ENCODE peak calls at places on chromosomes 16 and 17, in seven cellular contexts. One of them, this sample, is unnamed.

GRCh38 chr16:78791926-78792325 is 692.5 kb downstream of the WWOX start:
- DNase-seq in NCI-H1105 treated with DMSO at 0.1 percent for 48 hours: no peak
- DNase-seq in stimulated activated CD8-positive, alpha-beta memory T cell treated with anti-CD3 and anti-CD28 coated beads, Interleukin-4, amount 100 ng/mL, for 1 hour: no peak
- DNase-seq in heart left ventricle: no peak
- DNase-seq in fibroblast of gingiva: no peak
- DNase-seq in bronchial epithelial cell: no peak
- DNase-seq in activated CD8-positive, alpha-beta T cell treated with anti-CD3 and anti-CD28 coated beads for 36 hours: no peak
- DNase-seq in this sample: no peak

GRCh38 chr17:2705263-2705662 is 6.3 kb downstream of the CLUH start:
- DNase-seq in NCI-H1105 treated with DMSO at 0.1 percent for 48 hours: no peak
- DNase-seq in stimulated activated CD8-positive, alpha-beta memory T cell treated with anti-CD3 and anti-CD28 coated beads, Interleukin-4, amount 100 ng/mL, for 1 hour: no peak
- DNase-seq in heart left ventricle: no peak
- DNase-seq in fibroblast of gingiva: peak; percentile 24
- DNase-seq in bronchial epithelial cell: no peak
- DNase-seq in activated CD8-positive, alpha-beta T cell treated with anti-CD3 and anti-CD28 coated beads for 36 hours: no peak
- DNase-seq in this sample: no peak

GRCh38 chr17:62994931-62995330 is 28.9 kb downstream of the TANC2 start:
- DNase-seq in NCI-H1105 treated with DMSO at 0.1 percent for 48 hours: no peak
- DNase-seq in stimulated activated CD8-positive, alpha-beta memory T cell treated with anti-CD3 and anti-CD28 coated beads, Interleukin-4, amount 100 ng/mL, for 1 hour: no peak
- DNase-seq in heart left ventricle: no peak
- DNase-seq in fibroblast of gingiva: no peak
- DNase-seq in bronchial epithelial cell: peak; percentile 27
- DNase-seq in activated CD8-positive, alpha-beta T cell treated with anti-CD3 and anti-CD28 coated beads for 36 hours: no peak
- DNase-seq in this sample: no peak

GRCh38 chr16:3643095-3643730 is 11.3 kb upstream of the DNASE1 start:
- DNase-seq in NCI-H1105 treated with DMSO at 0.1 percent for 48 hours: no peak
- DNase-seq in stimulated activated CD8-positive, alpha-beta memory T cell treated with anti-CD3 and anti-CD28 coated beads, Interleukin-4, amount 100 ng/mL, for 1 hour: no peak
- DNase-seq in heart left ventricle: no peak
- DNase-seq in fibroblast of gingiva: no peak
- DNase-seq in bronchial epithelial cell: no peak
- DNase-seq in activated CD8-positive, alpha-beta T cell treated with anti-CD3 and anti-CD28 coated beads for 36 hours: no peak
- DNase-seq in this sample: no peak

GRCh38 chr17:37847811-37848331 is 76.3 kb upstream of the TBC1D3K start:
- DNase-seq in NCI-H1105 treated with DMSO at 0.1 percent for 48 hours: no peak
- DNase-seq in stimulated activated CD8-positive, alpha-beta memory T cell treated with anti-CD3 and anti-CD28 coated beads, Interleukin-4, amount 100 ng/mL, for 1 hour: no peak
- DNase-seq in heart left ventricle: no peak
- DNase-seq in fibroblast of gingiva: no peak
- DNase-seq in bronchial epithelial cell: no peak
- DNase-seq in activated CD8-positive, alpha-beta T cell treated with anti-CD3 and anti-CD28 coated beads for 36 hours: peak; percentile 25
- DNase-seq in this sample: no peak

GRCh38 chr16:84559311-84559932 is 55.0 kb upstream of the MEAK7 start:
- DNase-seq in NCI-H1105 treated with DMSO at 0.1 percent for 48 hours: peak; percentile 24
- DNase-seq in stimulated activated CD8-positive, alpha-beta memory T cell treated with anti-CD3 and anti-CD28 coated beads, Interleukin-4, amount 100 ng/mL, for 1 hour: no peak
- DNase-seq in heart left ventricle: no peak
- DNase-seq in fibroblast of gingiva: no peak
- DNase-seq in bronchial epithelial cell: no peak
- DNase-seq in activated CD8-positive, alpha-beta T cell treated with anti-CD3 and anti-CD28 coated beads for 36 hours: no peak
- DNase-seq in this sample: no peak

GRCh38 chr17:14205992-14206461 is 30.6 kb downstream of the CDRT15 start:
- DNase-seq in NCI-H1105 treated with DMSO at 0.1 percent for 48 hours: peak; percentile 76
- DNase-seq in stimulated activated CD8-positive, alpha-beta memory T cell treated with anti-CD3 and anti-CD28 coated beads, Interleukin-4, amount 100 ng/mL, for 1 hour: peak; percentile 63
- DNase-seq in heart left ventricle: peak; percentile 83
- DNase-seq in fibroblast of gingiva: no peak
- DNase-seq in bronchial epithelial cell: peak; percentile 95
- DNase-seq in activated CD8-positive, alpha-beta T cell treated with anti-CD3 and anti-CD28 coated beads for 36 hours: peak; percentile 72
- DNase-seq in this sample: peak; percentile 94

GRCh38 chr16:3212006-3212405 is 23.0 kb downstream of the ZNF200 start:
- DNase-seq in NCI-H1105 treated with DMSO at 0.1 percent for 48 hours: no peak
- DNase-seq in stimulated activated CD8-positive, alpha-beta memory T cell treated with anti-CD3 and anti-CD28 coated beads, Interleukin-4, amount 100 ng/mL, for 1 hour: no peak
- DNase-seq in heart left ventricle: no peak
- DNase-seq in fibroblast of gingiva: no peak
- DNase-seq in bronchial epithelial cell: no peak
- DNase-seq in activated CD8-positive, alpha-beta T cell treated with anti-CD3 and anti-CD28 coated beads for 36 hours: no peak
- DNase-seq in this sample: no peak

GRCh38 chr17:27879987-27880608 is 13.1 kb downstream of the LYRM9 start:
- DNase-seq in NCI-H1105 treated with DMSO at 0.1 percent for 48 hours: peak; percentile 62
- DNase-seq in stimulated activated CD8-positive, alpha-beta memory T cell treated with anti-CD3 and anti-CD28 coated beads, Interleukin-4, amount 100 ng/mL, for 1 hour: peak; percentile 35
- DNase-seq in heart left ventricle: peak; percentile 74
- DNase-seq in fibroblast of gingiva: peak; percentile 38
- DNase-seq in bronchial epithelial cell: peak; percentile 44
- DNase-seq in activated CD8-positive, alpha-beta T cell treated with anti-CD3 and anti-CD28 coated beads for 36 hours: peak; percentile 83
- DNase-seq in this sample: peak; percentile 72

GRCh38 chr17:40314557-40314953 is 5.6 kb downstream of the RARA start:
- DNase-seq in NCI-H1105 treated with DMSO at 0.1 percent for 48 hours: peak; percentile 85
- DNase-seq in stimulated activated CD8-positive, alpha-beta memory T cell treated with anti-CD3 and anti-CD28 coated beads, Interleukin-4, amount 100 ng/mL, for 1 hour: peak; percentile 88
- DNase-seq in heart left ventricle: peak; percentile 86
- DNase-seq in fibroblast of gingiva: peak; percentile 84
- DNase-seq in bronchial epithelial cell: peak; percentile 95
- DNase-seq in activated CD8-positive, alpha-beta T cell treated with anti-CD3 and anti-CD28 coated beads for 36 hours: peak; percentile 96
- DNase-seq in this sample: peak; percentile 94

GRCh38 chr17:55990332-55991006 is 162.8 kb upstream of the ANKFN1 start:
- DNase-seq in NCI-H1105 treated with DMSO at 0.1 percent for 48 hours: no peak
- DNase-seq in stimulated activated CD8-positive, alpha-beta memory T cell treated with anti-CD3 and anti-CD28 coated beads, Interleukin-4, amount 100 ng/mL, for 1 hour: no peak
- DNase-seq in heart left ventricle: no peak
- DNase-seq in fibroblast of gingiva: no peak
- DNase-seq in bronchial epithelial cell: no peak
- DNase-seq in activated CD8-positive, alpha-beta T cell treated with anti-CD3 and anti-CD28 coated beads for 36 hours: no peak
- DNase-seq in this sample: no peak

GRCh38 chr16:14307623-14308356 is 236.7 kb downstream of the MRTFB start:
- DNase-seq in NCI-H1105 treated with DMSO at 0.1 percent for 48 hours: no peak
- DNase-seq in stimulated activated CD8-positive, alpha-beta memory T cell treated with anti-CD3 and anti-CD28 coated beads, Interleukin-4, amount 100 ng/mL, for 1 hour: no peak
- DNase-seq in heart left ventricle: no peak
- DNase-seq in fibroblast of gingiva: peak; percentile 65
- DNase-seq in bronchial epithelial cell: peak; percentile 28
- DNase-seq in activated CD8-positive, alpha-beta T cell treated with anti-CD3 and anti-CD28 coated beads for 36 hours: no peak
- DNase-seq in this sample: no peak

GRCh38 chr16:55257971-55258613 is 65.9 kb upstream of the IRX6 start:
- DNase-seq in NCI-H1105 treated with DMSO at 0.1 percent for 48 hours: no peak
- DNase-seq in stimulated activated CD8-positive, alpha-beta memory T cell treated with anti-CD3 and anti-CD28 coated beads, Interleukin-4, amount 100 ng/mL, for 1 hour: peak; percentile 2
- DNase-seq in heart left ventricle: peak; percentile 35
- DNase-seq in fibroblast of gingiva: peak; percentile 68
- DNase-seq in bronchial epithelial cell: peak; percentile 57
- DNase-seq in activated CD8-positive, alpha-beta T cell treated with anti-CD3 and anti-CD28 coated beads for 36 hours: peak; percentile 70
- DNase-seq in this sample: no peak

GRCh38 chr17:48491527-48492273 is 39.1 kb downstream of the HOXB1 start:
- DNase-seq in NCI-H1105 treated with DMSO at 0.1 percent for 48 hours: no peak
- DNase-seq in stimulated activated CD8-positive, alpha-beta memory T cell treated with anti-CD3 and anti-CD28 coated beads, Interleukin-4, amount 100 ng/mL, for 1 hour: no peak
- DNase-seq in heart left ventricle: no peak
- DNase-seq in fibroblast of gingiva: no peak
- DNase-seq in bronchial epithelial cell: no peak
- DNase-seq in activated CD8-positive, alpha-beta T cell treated with anti-CD3 and anti-CD28 coated beads for 36 hours: peak; percentile 16
- DNase-seq in this sample: no peak

GRCh38 chr17:78164748-78165607 is 3.4 kb upstream of the SYNGR2 start:
- DNase-seq in NCI-H1105 treated with DMSO at 0.1 percent for 48 hours: no peak
- DNase-seq in stimulated activated CD8-positive, alpha-beta memory T cell treated with anti-CD3 and anti-CD28 coated beads, Interleukin-4, amount 100 ng/mL, for 1 hour: no peak
- DNase-seq in heart left ventricle: no peak
- DNase-seq in fibroblast of gingiva: no peak
- DNase-seq in bronchial epithelial cell: no peak
- DNase-seq in activated CD8-positive, alpha-beta T cell treated with anti-CD3 and anti-CD28 coated beads for 36 hours: no peak
- DNase-seq in this sample: no peak

GRCh38 chr16:56728027-56728426 is 1.9 kb upstream of the NUP93 start:
- DNase-seq in NCI-H1105 treated with DMSO at 0.1 percent for 48 hours: no peak
- DNase-seq in stimulated activated CD8-positive, alpha-beta memory T cell treated with anti-CD3 and anti-CD28 coated beads, Interleukin-4, amount 100 ng/mL, for 1 hour: no peak
- DNase-seq in heart left ventricle: no peak
- DNase-seq in fibroblast of gingiva: no peak
- DNase-seq in bronchial epithelial cell: no peak
- DNase-seq in activated CD8-positive, alpha-beta T cell treated with anti-CD3 and anti-CD28 coated beads for 36 hours: no peak
- DNase-seq in this sample: no peak

GRCh38 chr17:7842380-7842949 is 8.4 kb downstream of the KDM6B start:
- DNase-seq in NCI-H1105 treated with DMSO at 0.1 percent for 48 hours: peak; percentile 77
- DNase-seq in stimulated activated CD8-positive, alpha-beta memory T cell treated with anti-CD3 and anti-CD28 coated beads, Interleukin-4, amount 100 ng/mL, for 1 hour: peak; percentile 92
- DNase-seq in heart left ventricle: peak; percentile 78
- DNase-seq in fibroblast of gingiva: peak; percentile 67
- DNase-seq in bronchial epithelial cell: peak; percentile 93
- DNase-seq in activated CD8-positive, alpha-beta T cell treated with anti-CD3 and anti-CD28 coated beads for 36 hours: peak; percentile 98
- DNase-seq in this sample: peak; percentile 47

GRCh38 chr17:17044846-17045561 is 2.7 kb downstream of the MPRIP start:
- DNase-seq in NCI-H1105 treated with DMSO at 0.1 percent for 48 hours: no peak
- DNase-seq in stimulated activated CD8-positive, alpha-beta memory T cell treated with anti-CD3 and anti-CD28 coated beads, Interleukin-4, amount 100 ng/mL, for 1 hour: no peak
- DNase-seq in heart left ventricle: peak; percentile 82
- DNase-seq in fibroblast of gingiva: peak; percentile 49
- DNase-seq in bronchial epithelial cell: peak; percentile 27
- DNase-seq in activated CD8-positive, alpha-beta T cell treated with anti-CD3 and anti-CD28 coated beads for 36 hours: peak; percentile 17
- DNase-seq in this sample: no peak

GRCh38 chr17:70829876-70830275 is 660.5 kb downstream of the KCNJ2 start:
- DNase-seq in NCI-H1105 treated with DMSO at 0.1 percent for 48 hours: no peak
- DNase-seq in stimulated activated CD8-positive, alpha-beta memory T cell treated with anti-CD3 and anti-CD28 coated beads, Interleukin-4, amount 100 ng/mL, for 1 hour: no peak
- DNase-seq in heart left ventricle: no peak
- DNase-seq in fibroblast of gingiva: no peak
- DNase-seq in bronchial epithelial cell: peak; percentile 32
- DNase-seq in activated CD8-positive, alpha-beta T cell treated with anti-CD3 and anti-CD28 coated beads for 36 hours: no peak
- DNase-seq in this sample: no peak

GRCh38 chr16:89168381-89169189 is 3.0 kb upstream of the CDH15 start:
- DNase-seq in NCI-H1105 treated with DMSO at 0.1 percent for 48 hours: no peak
- DNase-seq in stimulated activated CD8-positive, alpha-beta memory T cell treated with anti-CD3 and anti-CD28 coated beads, Interleukin-4, amount 100 ng/mL, for 1 hour: no peak
- DNase-seq in heart left ventricle: no peak
- DNase-seq in fibroblast of gingiva: no peak
- DNase-seq in bronchial epithelial cell: no peak
- DNase-seq in activated CD8-positive, alpha-beta T cell treated with anti-CD3 and anti-CD28 coated beads for 36 hours: no peak
- DNase-seq in this sample: no peak

GRCh38 chr16:2032285-2033056 is 5.8 kb downstream of the NHERF2 start:
- DNase-seq in NCI-H1105 treated with DMSO at 0.1 percent for 48 hours: no peak
- DNase-seq in stimulated activated CD8-positive, alpha-beta memory T cell treated with anti-CD3 and anti-CD28 coated beads, Interleukin-4, amount 100 ng/mL, for 1 hour: no peak
- DNase-seq in heart left ventricle: peak; percentile 60
- DNase-seq in fibroblast of gingiva: peak; percentile 36
- DNase-seq in bronchial epithelial cell: no peak
- DNase-seq in activated CD8-positive, alpha-beta T cell treated with anti-CD3 and anti-CD28 coated beads for 36 hours: no peak
- DNase-seq in this sample: no peak

GRCh38 chr16:19717319-19717718 is 708 bp downstream of the KNOP1 start:
- DNase-seq in NCI-H1105 treated with DMSO at 0.1 percent for 48 hours: no peak
- DNase-seq in stimulated activated CD8-positive, alpha-beta memory T cell treated with anti-CD3 and anti-CD28 coated beads, Interleukin-4, amount 100 ng/mL, for 1 hour: no peak
- DNase-seq in heart left ventricle: no peak
- DNase-seq in fibroblast of gingiva: no peak
- DNase-seq in bronchial epithelial cell: no peak
- DNase-seq in activated CD8-positive, alpha-beta T cell treated with anti-CD3 and anti-CD28 coated beads for 36 hours: no peak
- DNase-seq in this sample: no peak

GRCh38 chr17:48058393-48059124 is 10.4 kb downstream of the NFE2L1 start:
- DNase-seq in NCI-H1105 treated with DMSO at 0.1 percent for 48 hours: no peak
- DNase-seq in stimulated activated CD8-positive, alpha-beta memory T cell treated with anti-CD3 and anti-CD28 coated beads, Interleukin-4, amount 100 ng/mL, for 1 hour: no peak
- DNase-seq in heart left ventricle: no peak
- DNase-seq in fibroblast of gingiva: no peak
- DNase-seq in bronchial epithelial cell: no peak
- DNase-seq in activated CD8-positive, alpha-beta T cell treated with anti-CD3 and anti-CD28 coated beads for 36 hours: no peak
- DNase-seq in this sample: no peak

GRCh38 chr16:47507701-47508100 is 46.6 kb downstream of the PHKB start:
- DNase-seq in NCI-H1105 treated with DMSO at 0.1 percent for 48 hours: no peak
- DNase-seq in stimulated activated CD8-positive, alpha-beta memory T cell treated with anti-CD3 and anti-CD28 coated beads, Interleukin-4, amount 100 ng/mL, for 1 hour: no peak
- DNase-seq in heart left ventricle: no peak
- DNase-seq in fibroblast of gingiva: no peak
- DNase-seq in bronchial epithelial cell: peak; percentile 17
- DNase-seq in activated CD8-positive, alpha-beta T cell treated with anti-CD3 and anti-CD28 coated beads for 36 hours: no peak
- DNase-seq in this sample: no peak

GRCh38 chr17:17258998-17259397 is 22.0 kb upstream of the FLCN start:
- DNase-seq in NCI-H1105 treated with DMSO at 0.1 percent for 48 hours: no peak
- DNase-seq in stimulated activated CD8-positive, alpha-beta memory T cell treated with anti-CD3 and anti-CD28 coated beads, Interleukin-4, amount 100 ng/mL, for 1 hour: no peak
- DNase-seq in heart left ventricle: no peak
- DNase-seq in fibroblast of gingiva: no peak
- DNase-seq in bronchial epithelial cell: no peak
- DNase-seq in activated CD8-positive, alpha-beta T cell treated with anti-CD3 and anti-CD28 coated beads for 36 hours: no peak
- DNase-seq in this sample: no peak

GRCh38 chr16:49558451-49558850 is 184.8 kb downstream of the C16orf78 start:
- DNase-seq in NCI-H1105 treated with DMSO at 0.1 percent for 48 hours: no peak
- DNase-seq in stimulated activated CD8-positive, alpha-beta memory T cell treated with anti-CD3 and anti-CD28 coated beads, Interleukin-4, amount 100 ng/mL, for 1 hour: no peak
- DNase-seq in heart left ventricle: no peak
- DNase-seq in fibroblast of gingiva: no peak
- DNase-seq in bronchial epithelial cell: no peak
- DNase-seq in activated CD8-positive, alpha-beta T cell treated with anti-CD3 and anti-CD28 coated beads for 36 hours: no peak
- DNase-seq in this sample: no peak

GRCh38 chr17:45366049-45366448 is 49.2 kb upstream of the MAP3K14 start:
- DNase-seq in NCI-H1105 treated with DMSO at 0.1 percent for 48 hours: no peak
- DNase-seq in stimulated activated CD8-positive, alpha-beta memory T cell treated with anti-CD3 and anti-CD28 coated beads, Interleukin-4, amount 100 ng/mL, for 1 hour: no peak
- DNase-seq in heart left ventricle: no peak
- DNase-seq in fibroblast of gingiva: no peak
- DNase-seq in bronchial epithelial cell: no peak
- DNase-seq in activated CD8-positive, alpha-beta T cell treated with anti-CD3 and anti-CD28 coated beads for 36 hours: no peak
- DNase-seq in this sample: no peak

GRCh38 chr17:37025241-37025640 is 76.5 kb downstream of the AATF start:
- DNase-seq in NCI-H1105 treated with DMSO at 0.1 percent for 48 hours: no peak
- DNase-seq in stimulated activated CD8-positive, alpha-beta memory T cell treated with anti-CD3 and anti-CD28 coated beads, Interleukin-4, amount 100 ng/mL, for 1 hour: no peak
- DNase-seq in heart left ventricle: no peak
- DNase-seq in fibroblast of gingiva: no peak
- DNase-seq in bronchial epithelial cell: no peak
- DNase-seq in activated CD8-positive, alpha-beta T cell treated with anti-CD3 and anti-CD28 coated beads for 36 hours: no peak
- DNase-seq in this sample: no peak

GRCh38 chr17:9729034-9729650 is 62.2 kb downstream of the DHRS7C start:
- DNase-seq in NCI-H1105 treated with DMSO at 0.1 percent for 48 hours: peak; percentile 53
- DNase-seq in stimulated activated CD8-positive, alpha-beta memory T cell treated with anti-CD3 and anti-CD28 coated beads, Interleukin-4, amount 100 ng/mL, for 1 hour: no peak
- DNase-seq in heart left ventricle: no peak
- DNase-seq in fibroblast of gingiva: peak; percentile 6
- DNase-seq in bronchial epithelial cell: peak; percentile 59
- DNase-seq in activated CD8-positive, alpha-beta T cell treated with anti-CD3 and anti-CD28 coated beads for 36 hours: peak; percentile 9
- DNase-seq in this sample: peak; percentile 28

GRCh38 chr16:85546585-85547447 is 66.3 kb upstream of the GSE1 start:
- DNase-seq in NCI-H1105 treated with DMSO at 0.1 percent for 48 hours: no peak
- DNase-seq in stimulated activated CD8-positive, alpha-beta memory T cell treated with anti-CD3 and anti-CD28 coated beads, Interleukin-4, amount 100 ng/mL, for 1 hour: no peak
- DNase-seq in heart left ventricle: no peak
- DNase-seq in fibroblast of gingiva: no peak
- DNase-seq in bronchial epithelial cell: no peak
- DNase-seq in activated CD8-positive, alpha-beta T cell treated with anti-CD3 and anti-CD28 coated beads for 36 hours: no peak
- DNase-seq in this sample: no peak

GRCh38 chr17:33229028-33229427 is 64.1 kb downstream of the ASIC2 start:
- DNase-seq in NCI-H1105 treated with DMSO at 0.1 percent for 48 hours: no peak
- DNase-seq in stimulated activated CD8-positive, alpha-beta memory T cell treated with anti-CD3 and anti-CD28 coated beads, Interleukin-4, amount 100 ng/mL, for 1 hour: no peak
- DNase-seq in heart left ventricle: no peak
- DNase-seq in fibroblast of gingiva: no peak
- DNase-seq in bronchial epithelial cell: no peak
- DNase-seq in activated CD8-positive, alpha-beta T cell treated with anti-CD3 and anti-CD28 coated beads for 36 hours: no peak
- DNase-seq in this sample: no peak

This sample was measured in mucosa of gallbladder.